ENCODE peak calls at places on chromosomes 3 and 15, in four cellular contexts. J, R, I and O are unnamed samples.

GRCh38 chr15:52331490-52332240 is 36.1 kb upstream of the MYO5C start:
- DNase-seq in J (no peak), R (peak), I (peak), O (peak)

GRCh38 chr3:47578691-47579632 is at the start of gene CSPG5:
- DNase-seq in J (peak), R (no peak), I (no peak), O (no peak)

GRCh38 chr3:11600501-11601282 is 43.0 kb downstream of the VGLL4 start:
- DNase-seq in J (no peak), R (peak), I (no peak), O (peak)

GRCh38 chr3:112974894-112975293 is at the start of gene CD200R1:
- DNase-seq in J (no peak), R (no peak), I (no peak), O (no peak)

GRCh38 chr3:120793601-120794000 is 51.1 kb downstream of the GTF2E1 start:
- DNase-seq in J (no peak), R (peak), I (no peak), O (peak)

GRCh38 chr3:64344721-64345207 is 119.5 kb upstream of the PRICKLE2 start:
- DNase-seq in J (no peak), R (peak), I (no peak), O (no peak)

GRCh38 chr15:90665288-90666134 is 51.6 kb upstream of the BLM start:
- DNase-seq in J (peak), R (peak), I (peak), O (peak)

GRCh38 chr3:52428151-52429005 is 16.5 kb downstream of the SEMA3G start:
- DNase-seq in J (peak), R (peak), I (no peak), O (peak)

GRCh38 chr3:29694783-29695182 is 413.9 kb downstream of the RBMS3 start:
- DNase-seq in J (no peak), R (peak), I (no peak), O (peak)

GRCh38 chr15:68991723-68992122 is 22.8 kb upstream of the NOX5 start:
- DNase-seq in J (peak), R (peak), I (no peak), O (no peak)

GRCh38 chr3:4977001-4977888 is 2.0 kb upstream of the BHLHE40 start:
- DNase-seq in J (peak), R (peak), I (peak), O (peak)

DNA sequence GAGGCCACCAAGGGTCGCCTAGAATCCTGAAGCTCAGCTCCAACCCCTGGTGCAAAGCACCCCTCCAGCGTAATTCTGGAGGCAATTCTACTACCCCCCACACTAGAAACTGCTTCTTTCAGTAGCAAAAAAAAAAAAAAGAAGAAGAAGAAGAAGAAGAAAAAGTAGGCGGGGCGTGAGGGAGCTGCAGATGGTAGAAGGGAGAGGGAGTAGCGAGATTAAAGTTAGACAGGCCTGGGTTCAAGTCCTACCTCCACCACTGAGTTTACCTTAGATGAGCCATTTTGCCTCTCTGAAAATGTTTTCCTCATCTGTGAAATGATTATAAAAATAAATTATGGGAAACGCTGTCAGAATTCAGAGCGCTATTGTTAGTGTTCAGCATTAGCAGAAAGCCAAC is 913 bp downstream of the FAM174B start:
- DNase-seq in J (no peak), R (no peak), I (no peak), O (peak)
- TF ChIP-seq FOS in J (no peak), R (no peak), I (no peak), O (no peak)

GRCh38 chr15:39621961-39622360 is 41.1 kb downstream of the THBS1 start:
- DNase-seq in J (no peak), R (no peak), I (no peak), O (no peak)
- TF ChIP-seq FOS in J (no peak), R (no peak), I (no peak), O (no peak)

GRCh38 chr3:185423178-185423577 is 60.2 kb downstream of the MAP3K13 start:
- DNase-seq in J (no peak), R (peak), I (no peak), O (peak)

GRCh38 chr3:185424435-185424834 is 61.5 kb downstream of the MAP3K13 start:
- DNase-seq in J (no peak), R (no peak), I (no peak), O (no peak)

GRCh38 chr3:185422677-185423076 is 59.7 kb downstream of the MAP3K13 start:
- DNase-seq in J (no peak), R (no peak), I (no peak), O (no peak)

GRCh38 chr3:185421577-185422232 is 58.8 kb downstream of the MAP3K13 start:
- DNase-seq in J (no peak), R (no peak), I (peak), O (no peak)

DNA sequence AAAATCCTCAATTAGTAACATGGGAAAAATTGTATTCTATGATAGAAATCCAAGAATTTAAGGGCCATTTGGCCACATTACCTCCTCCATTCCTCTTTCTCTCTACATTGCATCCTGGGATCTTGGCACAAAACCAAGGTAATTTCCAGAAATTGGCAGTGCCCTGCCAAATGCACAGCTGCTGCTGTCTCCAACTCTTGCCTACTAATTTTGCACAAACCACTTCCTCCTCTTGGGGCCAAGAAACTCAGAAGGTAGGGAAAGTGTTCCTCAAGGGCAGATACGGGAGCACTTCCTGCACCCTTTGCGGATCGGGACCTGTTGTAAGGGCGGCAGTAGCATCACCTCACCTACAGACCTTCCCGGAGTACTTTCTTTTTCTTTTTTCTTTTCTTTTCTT is 57.8 kb downstream of the MAP3K13 start:
- DNase-seq in J (no peak), R (no peak), I (peak), O (no peak)
- TF ChIP-seq FOS in J (no peak), R (no peak), I (no peak), O (no peak)

DNA sequence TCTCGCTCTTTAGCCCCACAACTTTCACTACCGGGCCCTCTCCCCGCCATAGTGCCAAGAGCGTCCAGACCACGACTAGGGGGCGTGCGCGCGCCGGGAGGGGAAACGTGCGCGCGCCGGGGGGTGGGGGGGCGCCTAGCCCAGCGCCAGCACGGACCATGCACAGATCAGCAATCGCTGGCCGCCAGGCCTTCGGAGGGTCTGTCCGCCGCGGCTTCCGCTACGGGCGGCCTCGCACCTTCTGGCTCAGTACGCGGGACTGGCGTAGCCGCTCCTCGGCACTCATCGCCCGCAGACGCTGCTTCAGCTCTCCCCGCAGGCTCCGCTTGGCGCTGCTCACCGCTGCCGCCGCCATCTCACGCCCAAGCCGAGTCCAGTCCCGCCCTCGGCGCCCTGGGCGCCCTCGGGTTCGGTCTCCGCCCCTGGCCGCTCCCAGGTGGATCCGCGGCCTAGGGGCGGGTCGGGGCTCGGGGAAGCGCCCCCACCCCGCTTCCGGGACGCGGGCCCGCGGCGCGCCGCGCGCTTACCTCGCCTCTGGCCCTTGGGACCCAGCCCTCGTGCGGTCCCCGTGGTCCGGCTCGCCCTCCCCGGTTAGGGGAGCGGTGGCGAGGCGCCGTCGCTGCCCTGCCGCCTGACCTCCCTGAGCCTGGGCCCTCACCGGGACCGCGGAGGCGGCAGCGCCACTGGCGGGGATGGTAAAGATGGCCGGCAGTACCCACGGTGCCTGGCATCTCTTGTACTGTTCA is at the start of gene MTHFS:
- DNase-seq in J (peak), R (peak), I (no peak), O (peak)
- TF ChIP-seq FOS in J (no peak), R (no peak), I (no peak), O (no peak)

GRCh38 chr3:98903099-98903498 is 1.6 kb upstream of the DCBLD2 start:
- DNase-seq in J (no peak), R (no peak), I (no peak), O (no peak)

GRCh38 chr3:98902341-98902740 is 846 bp upstream of the DCBLD2 start:
- DNase-seq in J (no peak), R (no peak), I (no peak), O (no peak)

GRCh38 chr3:98903705-98904481 is 2.4 kb upstream of the DCBLD2 start:
- DNase-seq in J (no peak), R (no peak), I (no peak), O (no peak)

GRCh38 chr3:98901465-98902174 is at the start of gene DCBLD2:
- DNase-seq in J (peak), R (peak), I (peak), O (peak)

DNA sequence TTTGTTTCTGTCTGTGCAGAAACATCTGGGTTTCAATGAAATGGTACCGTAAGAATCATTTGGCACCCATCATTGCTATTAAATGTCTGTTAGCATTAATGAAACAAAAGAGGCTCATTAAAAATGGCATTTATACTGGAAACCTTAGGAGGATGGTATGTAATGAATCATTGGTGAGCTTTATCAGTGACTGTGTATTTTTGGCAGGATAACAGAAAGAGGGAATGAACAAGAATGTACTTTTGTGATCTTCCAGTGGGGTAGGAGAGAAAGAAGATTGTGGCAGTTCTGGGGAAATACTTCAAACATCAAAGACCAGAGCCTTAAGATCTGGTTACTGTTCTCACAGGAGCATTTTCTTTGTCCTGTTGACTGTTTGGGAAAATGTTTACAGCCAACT is 4.7 kb upstream of the DCBLD2 start:
- DNase-seq in J (no peak), R (peak), I (no peak), O (no peak)
- TF ChIP-seq FOS in J (no peak), R (peak), I (no peak), O (peak)

DNA sequence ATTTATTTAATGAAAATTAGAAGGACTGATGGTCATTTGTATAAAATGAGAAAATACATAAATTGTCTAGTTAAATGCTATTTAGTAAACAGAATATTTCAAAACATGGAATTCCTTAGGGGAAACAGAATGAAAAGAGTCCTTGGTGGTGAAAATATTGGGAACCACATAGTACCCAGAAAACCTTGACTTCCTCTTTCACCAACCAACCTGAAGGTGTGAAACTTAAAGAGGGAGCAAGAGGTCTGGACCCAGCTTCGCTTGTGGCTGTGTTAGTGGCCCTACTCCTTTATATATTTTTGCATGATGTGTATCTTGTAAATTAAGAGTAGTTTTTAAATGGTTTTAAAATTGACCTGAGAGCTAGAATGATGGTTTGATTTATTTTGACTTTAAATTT is 64.2 kb downstream of the MAP2K5 start:
- DNase-seq in J (no peak), R (no peak), I (no peak), O (no peak)
- TF ChIP-seq FOS in J (no peak), R (no peak), I (no peak), O (no peak)

GRCh38 chr3:117404756-117405155 is 695.2 kb downstream of the TUSC7 start:
- DNase-seq in J (no peak), R (no peak), I (no peak), O (no peak)
- TF ChIP-seq FOS in J (no peak), R (no peak), I (no peak), O (no peak)

GRCh38 chr15:80161473-80162016 is 8.7 kb downstream of the FAH start:
- DNase-seq in J (no peak), R (no peak), I (no peak), O (no peak)
- TF ChIP-seq FOS in J (no peak), R (no peak), I (no peak), O (no peak)

DNA sequence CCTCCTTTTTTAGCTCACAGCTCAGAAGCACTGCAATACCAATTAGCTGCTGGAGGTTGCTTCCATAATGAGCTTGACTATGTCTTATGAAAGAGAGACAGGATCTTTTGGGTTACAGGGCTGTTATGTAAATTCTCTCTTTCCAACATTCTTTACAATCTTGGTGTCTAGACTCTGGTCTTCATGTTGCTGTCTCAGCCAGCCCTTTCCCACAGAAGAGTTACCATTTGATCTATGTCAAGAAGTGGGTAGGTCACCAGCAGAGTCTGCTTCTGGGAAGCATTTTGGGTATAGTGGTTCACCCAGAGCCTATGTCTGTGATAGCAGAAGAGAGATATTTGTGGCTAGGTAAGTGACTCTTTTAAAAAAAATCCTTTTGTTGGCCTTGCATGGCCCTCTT is 234.5 kb downstream of the SATB1 start:
- DNase-seq in J (no peak), R (no peak), I (no peak), O (no peak)
- TF ChIP-seq FOS in J (no peak), R (no peak), I (no peak), O (no peak)